ENCODE peak calls at places on chromosomes 5 and 9, in seven cellular contexts. One of them, this sample, is unnamed.

GRCh38 chr9:77898864-77899263 is 132.7 kb downstream of the GNAQ start:
- DNase-seq in activated T-cell treated with anti-CD3 and anti-CD28 coated beads for 1 hour: no peak
- DNase-seq in GM06990: no peak
- DNase-seq in stimulated activated CD8-positive, alpha-beta memory T cell treated with anti-CD3 and anti-CD28 coated beads, Interleukin-7, amount 100 ng/mL, for 24 hours: no peak
- DNase-seq in mesenchymal stem cell: no peak
- DNase-seq in hypothalamus: no peak
- DNase-seq in midbrain: no peak
- DNase-seq in this sample: no peak

GRCh38 chr9:113479150-113479761 is 15.7 kb downstream of the RGS3 start:
- DNase-seq in activated T-cell treated with anti-CD3 and anti-CD28 coated beads for 1 hour: no peak
- DNase-seq in GM06990: no peak
- DNase-seq in stimulated activated CD8-positive, alpha-beta memory T cell treated with anti-CD3 and anti-CD28 coated beads, Interleukin-7, amount 100 ng/mL, for 24 hours: no peak
- DNase-seq in mesenchymal stem cell: no peak
- DNase-seq in hypothalamus: no peak
- DNase-seq in midbrain: no peak
- DNase-seq in this sample: peak

GRCh38 chr9:135478858-135479468 is 619 bp upstream of the PPP1R26 start:
- DNase-seq in activated T-cell treated with anti-CD3 and anti-CD28 coated beads for 1 hour: no peak
- DNase-seq in GM06990: no peak
- DNase-seq in stimulated activated CD8-positive, alpha-beta memory T cell treated with anti-CD3 and anti-CD28 coated beads, Interleukin-7, amount 100 ng/mL, for 24 hours: no peak
- DNase-seq in mesenchymal stem cell: peak
- DNase-seq in hypothalamus: peak
- DNase-seq in midbrain: peak
- DNase-seq in this sample: no peak

GRCh38 chr5:108251350-108251749 is 130.5 kb downstream of the FBXL17 start:
- DNase-seq in activated T-cell treated with anti-CD3 and anti-CD28 coated beads for 1 hour: no peak
- DNase-seq in GM06990: no peak
- DNase-seq in stimulated activated CD8-positive, alpha-beta memory T cell treated with anti-CD3 and anti-CD28 coated beads, Interleukin-7, amount 100 ng/mL, for 24 hours: no peak
- DNase-seq in mesenchymal stem cell: no peak
- DNase-seq in hypothalamus: no peak
- DNase-seq in midbrain: no peak
- DNase-seq in this sample: no peak

GRCh38 chr5:141094481-141095262 is at the start of gene PCDHB2:
- DNase-seq in activated T-cell treated with anti-CD3 and anti-CD28 coated beads for 1 hour: no peak
- DNase-seq in GM06990: no peak
- DNase-seq in stimulated activated CD8-positive, alpha-beta memory T cell treated with anti-CD3 and anti-CD28 coated beads, Interleukin-7, amount 100 ng/mL, for 24 hours: no peak
- DNase-seq in mesenchymal stem cell: peak
- DNase-seq in hypothalamus: no peak
- DNase-seq in midbrain: peak
- DNase-seq in this sample: no peak

GRCh38 chr5:106601605-106602004 is 1069.1 kb downstream of the EFNA5 start:
- DNase-seq in activated T-cell treated with anti-CD3 and anti-CD28 coated beads for 1 hour: no peak
- DNase-seq in GM06990: peak
- DNase-seq in stimulated activated CD8-positive, alpha-beta memory T cell treated with anti-CD3 and anti-CD28 coated beads, Interleukin-7, amount 100 ng/mL, for 24 hours: no peak
- DNase-seq in mesenchymal stem cell: peak
- DNase-seq in hypothalamus: no peak
- DNase-seq in midbrain: no peak
- DNase-seq in this sample: no peak

GRCh38 chr5:6525910-6526309 is 77.3 kb downstream of the UBE2QL1 start:
- DNase-seq in activated T-cell treated with anti-CD3 and anti-CD28 coated beads for 1 hour: no peak
- DNase-seq in GM06990: no peak
- DNase-seq in stimulated activated CD8-positive, alpha-beta memory T cell treated with anti-CD3 and anti-CD28 coated beads, Interleukin-7, amount 100 ng/mL, for 24 hours: no peak
- DNase-seq in mesenchymal stem cell: no peak
- DNase-seq in hypothalamus: no peak
- DNase-seq in midbrain: no peak
- DNase-seq in this sample: no peak

GRCh38 chr5:151257731-151258715 is 5.0 kb downstream of the GM2A start:
- DNase-seq in activated T-cell treated with anti-CD3 and anti-CD28 coated beads for 1 hour: no peak
- DNase-seq in GM06990: peak
- DNase-seq in stimulated activated CD8-positive, alpha-beta memory T cell treated with anti-CD3 and anti-CD28 coated beads, Interleukin-7, amount 100 ng/mL, for 24 hours: no peak
- DNase-seq in mesenchymal stem cell: peak
- DNase-seq in hypothalamus: no peak
- DNase-seq in midbrain: no peak
- DNase-seq in this sample: no peak

GRCh38 chr9:708556-709432 is 132.7 kb upstream of the DMRT1 start:
- DNase-seq in activated T-cell treated with anti-CD3 and anti-CD28 coated beads for 1 hour: no peak
- DNase-seq in GM06990: no peak
- DNase-seq in stimulated activated CD8-positive, alpha-beta memory T cell treated with anti-CD3 and anti-CD28 coated beads, Interleukin-7, amount 100 ng/mL, for 24 hours: no peak
- DNase-seq in mesenchymal stem cell: peak
- DNase-seq in hypothalamus: no peak
- DNase-seq in midbrain: no peak
- DNase-seq in this sample: no peak

This sample was measured in activated T-helper 1 cell treated with anti-CD3 and anti-CD28 coated beads, Interleukin-12 subunit alpha, Interleukin-12 subunit beta, Interleukin-2, Interleukin-4 antibody, amounts not matched to agents 30 ng/mL and 10 ng/mL and 1 ng/mL, durations not matched to agents 14 hours and 24 hours and 36 hours.